ENCODE peak calls at places on chromosomes 16 and 17, in seven cellular contexts. One of them, this sample, is unnamed.

GRCh38 chr16:57810197-57811024 is 8.1 kb upstream of the KIFC3 start:
- DNase-seq in fibroblast of lung: peak
- DNase-seq in NB4: peak
- DNase-seq in foreskin fibroblast: peak
- DNase-seq in Peyer's patch: peak
- DNase-seq in mammary epithelial cell: peak
- DNase-seq in PC-9: peak
- DNase-seq in this sample: peak

GRCh38 chr17:80047176-80047575 is 10.7 kb downstream of the CCDC40 start:
- DNase-seq in fibroblast of lung: no peak
- DNase-seq in PC-9: no peak
- DNase-seq in foreskin fibroblast: no peak
- DNase-seq in mammary epithelial cell: no peak
- DNase-seq in NB4: no peak
- DNase-seq in Peyer's patch: no peak
- DNase-seq in this sample: no peak

GRCh38 chr17:17493249-17493985 is 2.8 kb downstream of the RASD1 start:
- DNase-seq in foreskin fibroblast: peak
- DNase-seq in Peyer's patch: no peak
- DNase-seq in NB4: no peak
- DNase-seq in fibroblast of lung: no peak
- DNase-seq in mammary epithelial cell: no peak
- DNase-seq in PC-9: no peak
- DNase-seq in this sample: no peak

GRCh38 chr16:30740364-30741251 is 7.6 kb upstream of the PHKG2 start:
- DNase-seq in Peyer's patch: peak
- DNase-seq in PC-9: peak
- DNase-seq in fibroblast of lung: peak
- DNase-seq in NB4: no peak
- DNase-seq in mammary epithelial cell: peak
- DNase-seq in foreskin fibroblast: peak
- DNase-seq in this sample: peak

GRCh38 chr16:69833791-69834282 is 71.7 kb downstream of the WWP2 start:
- DNase-seq in mammary epithelial cell: no peak
- DNase-seq in foreskin fibroblast: no peak
- DNase-seq in fibroblast of lung: no peak
- DNase-seq in NB4: no peak
- DNase-seq in PC-9: no peak
- DNase-seq in Peyer's patch: peak
- DNase-seq in this sample: no peak

GRCh38 chr17:46002311-46002972 is 3.4 kb downstream of the STH start:
- DNase-seq in fibroblast of lung: peak
- DNase-seq in Peyer's patch: peak
- DNase-seq in NB4: peak
- DNase-seq in foreskin fibroblast: peak
- DNase-seq in mammary epithelial cell: peak
- DNase-seq in PC-9: peak
- DNase-seq in this sample: peak

GRCh38 chr17:50948711-50949110 is 82.6 kb upstream of the TOB1 start:
- DNase-seq in foreskin fibroblast: no peak
- DNase-seq in mammary epithelial cell: no peak
- DNase-seq in fibroblast of lung: no peak
- DNase-seq in NB4: no peak
- DNase-seq in PC-9: no peak
- DNase-seq in Peyer's patch: peak
- DNase-seq in this sample: no peak

GRCh38 chr16:1808691-1809090 is 15.2 kb upstream of the IGFALS start:
- DNase-seq in PC-9: no peak
- DNase-seq in Peyer's patch: no peak
- DNase-seq in mammary epithelial cell: no peak
- DNase-seq in fibroblast of lung: no peak
- DNase-seq in foreskin fibroblast: no peak
- DNase-seq in NB4: no peak
- DNase-seq in this sample: no peak

GRCh38 chr17:21201302-21201602 is 12.7 kb downstream of the TMEM11 start:
- DNase-seq in fibroblast of lung: no peak
- DNase-seq in mammary epithelial cell: no peak
- DNase-seq in NB4: no peak
- DNase-seq in PC-9: no peak
- DNase-seq in foreskin fibroblast: peak
- DNase-seq in Peyer's patch: no peak
- DNase-seq in this sample: no peak

GRCh38 chr16:88623858-88624257 is 14.5 kb upstream of the IL17C start:
- DNase-seq in NB4: no peak
- DNase-seq in PC-9: no peak
- DNase-seq in foreskin fibroblast: no peak
- DNase-seq in mammary epithelial cell: no peak
- DNase-seq in fibroblast of lung: no peak
- DNase-seq in Peyer's patch: no peak
- DNase-seq in this sample: no peak

GRCh38 chr16:88626646-88627045 is 11.7 kb upstream of the IL17C start:
- DNase-seq in mammary epithelial cell: no peak
- DNase-seq in Peyer's patch: no peak
- DNase-seq in fibroblast of lung: no peak
- DNase-seq in foreskin fibroblast: peak
- DNase-seq in PC-9: no peak
- DNase-seq in NB4: no peak
- DNase-seq in this sample: no peak

GRCh38 chr16:88622866-88623265 is 15.5 kb upstream of the IL17C start:
- DNase-seq in mammary epithelial cell: no peak
- DNase-seq in PC-9: no peak
- DNase-seq in fibroblast of lung: no peak
- DNase-seq in Peyer's patch: no peak
- DNase-seq in NB4: no peak
- DNase-seq in foreskin fibroblast: no peak
- DNase-seq in this sample: no peak

GRCh38 chr16:88624481-88624880 is 13.9 kb upstream of the IL17C start:
- DNase-seq in PC-9: no peak
- DNase-seq in fibroblast of lung: no peak
- DNase-seq in Peyer's patch: no peak
- DNase-seq in mammary epithelial cell: no peak
- DNase-seq in foreskin fibroblast: no peak
- DNase-seq in NB4: no peak
- DNase-seq in this sample: no peak

DNA sequence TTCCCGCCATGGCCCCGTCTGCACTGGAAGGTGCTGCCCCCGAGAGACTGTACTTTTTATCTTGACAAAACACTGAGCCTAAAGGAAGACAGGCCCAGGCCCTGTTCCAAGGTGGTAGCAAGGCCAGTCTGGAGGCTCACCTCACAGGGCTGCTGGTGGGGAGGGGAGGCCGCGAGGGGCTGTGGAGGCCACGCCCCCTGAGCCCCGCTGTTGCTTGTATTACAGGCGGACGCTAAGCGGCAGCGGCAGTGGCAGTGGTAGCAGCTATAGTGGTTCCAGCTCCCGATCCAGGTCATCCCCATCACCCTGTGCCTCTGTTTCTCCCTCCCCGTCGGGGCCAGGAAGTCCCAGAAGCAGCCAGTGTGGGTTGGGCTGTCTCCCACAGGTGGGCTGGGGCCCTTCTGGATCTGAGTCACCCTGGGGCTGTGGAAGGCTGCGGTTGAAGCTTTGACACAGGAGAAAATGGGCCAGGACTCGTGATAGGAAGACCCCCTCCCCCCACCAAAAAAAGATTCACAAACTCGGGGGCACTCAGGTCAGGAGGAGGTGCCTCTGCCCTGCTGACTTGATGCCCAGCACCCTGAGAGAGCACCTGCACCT is 13.3 kb upstream of the IL17C start:
- DNase-seq in mammary epithelial cell: no peak
- DNase-seq in foreskin fibroblast: no peak
- DNase-seq in Peyer's patch: no peak
- DNase-seq in NB4: no peak
- DNase-seq in PC-9: no peak
- DNase-seq in fibroblast of lung: no peak
- DNase-seq in this sample: no peak
- TF ChIP-seq CTCF in mammary epithelial cell: no peak
- TF ChIP-seq CTCF in foreskin fibroblast: no peak
- TF ChIP-seq CTCF in Peyer's patch: no peak
- TF ChIP-seq CTCF in NB4: no peak
- TF ChIP-seq CTCF in PC-9: no peak
- TF ChIP-seq CTCF in fibroblast of lung: no peak
- TF ChIP-seq CTCF in this sample: no peak

GRCh38 chr17:59439261-59439660 is 107.8 kb downstream of the YPEL2 start:
- DNase-seq in fibroblast of lung: no peak
- DNase-seq in Peyer's patch: no peak
- DNase-seq in mammary epithelial cell: no peak
- DNase-seq in foreskin fibroblast: no peak
- DNase-seq in NB4: no peak
- DNase-seq in PC-9: no peak
- DNase-seq in this sample: no peak
- H3K4me3 ChIP-seq in fibroblast of lung: no peak
- H3K4me3 ChIP-seq in Peyer's patch: no peak
- H3K4me3 ChIP-seq in mammary epithelial cell: no peak
- H3K4me3 ChIP-seq in foreskin fibroblast: no peak
- H3K4me3 ChIP-seq in NB4: no peak
- H3K4me3 ChIP-seq in PC-9: no peak
- H3K4me3 ChIP-seq in this sample: no peak

DNA sequence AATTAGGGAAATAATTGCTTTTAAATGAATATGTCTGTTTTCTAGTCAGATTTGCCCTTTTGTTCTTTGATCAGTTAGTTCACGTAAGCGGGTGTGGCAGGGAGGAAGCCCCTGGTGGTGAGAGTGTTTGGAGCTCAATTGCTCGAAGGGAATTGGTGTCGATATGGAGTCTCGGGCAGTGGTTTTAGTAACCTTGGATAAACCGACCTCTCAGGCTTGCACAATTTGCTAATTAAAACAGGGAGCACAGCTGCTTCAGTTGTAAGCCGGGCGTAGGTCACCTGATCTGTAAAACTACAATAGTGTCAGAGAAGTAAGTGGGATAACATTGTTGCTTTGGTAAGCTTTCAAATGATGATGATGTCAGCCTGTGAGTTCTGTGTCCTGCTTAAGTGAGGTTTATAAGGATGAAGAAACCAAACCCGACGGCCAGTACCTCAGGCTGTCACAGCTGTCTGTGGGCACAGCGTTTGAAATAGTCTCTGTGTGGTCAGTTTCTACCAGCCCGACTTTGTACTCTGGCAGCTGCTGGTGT is 2.9 kb downstream of the ZNF750 start:
- DNase-seq in fibroblast of lung: no peak
- DNase-seq in foreskin fibroblast: peak
- DNase-seq in NB4: peak
- DNase-seq in PC-9: no peak
- DNase-seq in mammary epithelial cell: no peak
- DNase-seq in Peyer's patch: no peak
- DNase-seq in this sample: no peak
- TF ChIP-seq CTCF in fibroblast of lung: no peak
- TF ChIP-seq CTCF in foreskin fibroblast: no peak
- TF ChIP-seq CTCF in NB4: no peak
- TF ChIP-seq CTCF in PC-9: no peak
- TF ChIP-seq CTCF in mammary epithelial cell: peak
- TF ChIP-seq CTCF in Peyer's patch: no peak
- TF ChIP-seq CTCF in this sample: no peak

GRCh38 chr17:61310611-61311010 is 89.0 kb upstream of the TBX2 start:
- DNase-seq in NB4: no peak
- DNase-seq in Peyer's patch: no peak
- DNase-seq in foreskin fibroblast: no peak
- DNase-seq in fibroblast of lung: peak
- DNase-seq in PC-9: no peak
- DNase-seq in mammary epithelial cell: no peak
- DNase-seq in this sample: no peak

GRCh38 chr17:61316633-61317032 is 83.0 kb upstream of the TBX2 start:
- DNase-seq in Peyer's patch: no peak
- DNase-seq in mammary epithelial cell: no peak
- DNase-seq in foreskin fibroblast: no peak
- DNase-seq in fibroblast of lung: no peak
- DNase-seq in PC-9: no peak
- DNase-seq in NB4: no peak
- DNase-seq in this sample: no peak

GRCh38 chr17:61312406-61313295 is 87.0 kb upstream of the TBX2 start:
- DNase-seq in fibroblast of lung: no peak
- DNase-seq in Peyer's patch: no peak
- DNase-seq in mammary epithelial cell: no peak
- DNase-seq in NB4: no peak
- DNase-seq in foreskin fibroblast: no peak
- DNase-seq in PC-9: no peak
- DNase-seq in this sample: no peak

GRCh38 chr17:61314368-61315078 is 85.1 kb upstream of the TBX2 start:
- DNase-seq in Peyer's patch: no peak
- DNase-seq in fibroblast of lung: peak
- DNase-seq in NB4: no peak
- DNase-seq in foreskin fibroblast: peak
- DNase-seq in PC-9: no peak
- DNase-seq in mammary epithelial cell: peak
- DNase-seq in this sample: peak

GRCh38 chr17:61313515-61314326 is 85.9 kb upstream of the TBX2 start:
- DNase-seq in mammary epithelial cell: no peak
- DNase-seq in Peyer's patch: no peak
- DNase-seq in fibroblast of lung: no peak
- DNase-seq in PC-9: no peak
- DNase-seq in NB4: no peak
- DNase-seq in foreskin fibroblast: no peak
- DNase-seq in this sample: no peak
- H3K4me3 ChIP-seq in mammary epithelial cell: no peak
- H3K4me3 ChIP-seq in Peyer's patch: no peak
- H3K4me3 ChIP-seq in fibroblast of lung: no peak
- H3K4me3 ChIP-seq in PC-9: no peak
- H3K4me3 ChIP-seq in NB4: no peak
- H3K4me3 ChIP-seq in foreskin fibroblast: no peak
- H3K4me3 ChIP-seq in this sample: no peak